ENCODE peak calls at places on chromosomes 7 and 10, in seven cellular contexts. One of them, this sample, is unnamed.

GRCh38 chr10:77590344-77591237 is 47.0 kb downstream of the KCNMA1 start:
- DNase-seq in D721Med: no peak
- DNase-seq in EL: no peak
- DNase-seq in glutamatergic neuron: no peak
- DNase-seq in A549: no peak
- DNase-seq in stimulated activated CD8-positive, alpha-beta memory T cell treated with anti-CD3 and anti-CD28 coated beads, Interleukin-2, amount 100 ng/mL, for 1 hour: no peak
- DNase-seq in H54: no peak
- DNase-seq in this sample: no peak

GRCh38 chr10:26407406-26407969 is 30.7 kb upstream of the APBB1IP start:
- DNase-seq in A549: peak; percentile 74
- DNase-seq in glutamatergic neuron: no peak
- DNase-seq in EL: peak; percentile 93
- DNase-seq in stimulated activated CD8-positive, alpha-beta memory T cell treated with anti-CD3 and anti-CD28 coated beads, Interleukin-2, amount 100 ng/mL, for 1 hour: no peak
- DNase-seq in D721Med: no peak
- DNase-seq in H54: peak; percentile 54
- DNase-seq in this sample: no peak

GRCh38 chr10:30870926-30871325 is 160.7 kb downstream of the ZNF438 start:
- DNase-seq in EL: no peak
- DNase-seq in A549: no peak
- DNase-seq in stimulated activated CD8-positive, alpha-beta memory T cell treated with anti-CD3 and anti-CD28 coated beads, Interleukin-2, amount 100 ng/mL, for 1 hour: no peak
- DNase-seq in D721Med: no peak
- DNase-seq in H54: no peak
- DNase-seq in glutamatergic neuron: no peak
- DNase-seq in this sample: no peak

GRCh38 chr7:1667566-1668485 is 2.3 kb upstream of the ELFN1 start:
- DNase-seq in A549: no peak
- DNase-seq in EL: no peak
- DNase-seq in D721Med: no peak
- DNase-seq in H54: no peak
- DNase-seq in stimulated activated CD8-positive, alpha-beta memory T cell treated with anti-CD3 and anti-CD28 coated beads, Interleukin-2, amount 100 ng/mL, for 1 hour: no peak
- DNase-seq in glutamatergic neuron: peak; percentile 88
- DNase-seq in this sample: no peak

GRCh38 chr10:63707254-63707910 is 186.2 kb downstream of the REEP3 start:
- DNase-seq in glutamatergic neuron: no peak
- DNase-seq in D721Med: no peak
- DNase-seq in EL: peak; percentile 97
- DNase-seq in A549: peak; percentile 75
- DNase-seq in stimulated activated CD8-positive, alpha-beta memory T cell treated with anti-CD3 and anti-CD28 coated beads, Interleukin-2, amount 100 ng/mL, for 1 hour: no peak
- DNase-seq in H54: peak; percentile 60
- DNase-seq in this sample: peak; percentile 71

GRCh38 chr10:43606323-43607198 is at the start of gene ZNF485:
- DNase-seq in H54: peak; percentile 27
- DNase-seq in EL: peak; percentile 68
- DNase-seq in D721Med: peak; percentile 65
- DNase-seq in stimulated activated CD8-positive, alpha-beta memory T cell treated with anti-CD3 and anti-CD28 coated beads, Interleukin-2, amount 100 ng/mL, for 1 hour: peak; percentile 39
- DNase-seq in glutamatergic neuron: peak; percentile 87
- DNase-seq in A549: peak; percentile 58
- DNase-seq in this sample: peak; percentile 76

GRCh38 chr10:45480294-45480693 is 106.3 kb downstream of the ALOX5 start:
- DNase-seq in EL: no peak
- DNase-seq in glutamatergic neuron: no peak
- DNase-seq in stimulated activated CD8-positive, alpha-beta memory T cell treated with anti-CD3 and anti-CD28 coated beads, Interleukin-2, amount 100 ng/mL, for 1 hour: no peak
- DNase-seq in H54: no peak
- DNase-seq in A549: no peak
- DNase-seq in D721Med: no peak
- DNase-seq in this sample: no peak

GRCh38 chr7:117612637-117613036 is 132.8 kb downstream of the CFTR start:
- DNase-seq in D721Med: no peak
- DNase-seq in H54: no peak
- DNase-seq in EL: no peak
- DNase-seq in stimulated activated CD8-positive, alpha-beta memory T cell treated with anti-CD3 and anti-CD28 coated beads, Interleukin-2, amount 100 ng/mL, for 1 hour: no peak
- DNase-seq in glutamatergic neuron: no peak
- DNase-seq in A549: no peak
- DNase-seq in this sample: no peak

GRCh38 chr7:73520673-73521635 is 1.1 kb downstream of the BAZ1B start:
- DNase-seq in EL: peak; percentile 26
- DNase-seq in A549: peak; percentile 44
- DNase-seq in stimulated activated CD8-positive, alpha-beta memory T cell treated with anti-CD3 and anti-CD28 coated beads, Interleukin-2, amount 100 ng/mL, for 1 hour: no peak
- DNase-seq in H54: no peak
- DNase-seq in D721Med: no peak
- DNase-seq in glutamatergic neuron: peak; percentile 37
- DNase-seq in this sample: peak; percentile 28

GRCh38 chr7:32043688-32044087 is 26.5 kb downstream of the PDE1C start:
- DNase-seq in A549: peak; percentile 46
- DNase-seq in H54: no peak
- DNase-seq in D721Med: no peak
- DNase-seq in stimulated activated CD8-positive, alpha-beta memory T cell treated with anti-CD3 and anti-CD28 coated beads, Interleukin-2, amount 100 ng/mL, for 1 hour: no peak
- DNase-seq in EL: peak; percentile 86
- DNase-seq in glutamatergic neuron: no peak
- DNase-seq in this sample: no peak

GRCh38 chr7:28957064-28957821 is 887 bp downstream of the TRIL start:
- DNase-seq in A549: no peak
- DNase-seq in glutamatergic neuron: peak; percentile 52
- DNase-seq in stimulated activated CD8-positive, alpha-beta memory T cell treated with anti-CD3 and anti-CD28 coated beads, Interleukin-2, amount 100 ng/mL, for 1 hour: no peak
- DNase-seq in EL: peak; percentile 7
- DNase-seq in H54: no peak
- DNase-seq in D721Med: no peak
- DNase-seq in this sample: no peak

GRCh38 chr10:113052076-113052830 is 102.2 kb downstream of the TCF7L2 start:
- DNase-seq in A549: no peak
- DNase-seq in stimulated activated CD8-positive, alpha-beta memory T cell treated with anti-CD3 and anti-CD28 coated beads, Interleukin-2, amount 100 ng/mL, for 1 hour: no peak
- DNase-seq in EL: no peak
- DNase-seq in D721Med: no peak
- DNase-seq in H54: no peak
- DNase-seq in glutamatergic neuron: no peak
- DNase-seq in this sample: peak; percentile 28

GRCh38 chr10:132193907-132194552 is 7.3 kb downstream of the DPYSL4 start:
- DNase-seq in stimulated activated CD8-positive, alpha-beta memory T cell treated with anti-CD3 and anti-CD28 coated beads, Interleukin-2, amount 100 ng/mL, for 1 hour: no peak
- DNase-seq in EL: no peak
- DNase-seq in glutamatergic neuron: peak; percentile 11
- DNase-seq in H54: no peak
- DNase-seq in A549: no peak
- DNase-seq in D721Med: no peak
- DNase-seq in this sample: peak; percentile 36

GRCh38 chr10:78706256-78706655 is 362.5 kb upstream of the ZMIZ1 start:
- DNase-seq in glutamatergic neuron: no peak
- DNase-seq in stimulated activated CD8-positive, alpha-beta memory T cell treated with anti-CD3 and anti-CD28 coated beads, Interleukin-2, amount 100 ng/mL, for 1 hour: no peak
- DNase-seq in D721Med: no peak
- DNase-seq in A549: no peak
- DNase-seq in EL: peak; percentile 8
- DNase-seq in H54: peak; percentile 49
- DNase-seq in this sample: no peak

GRCh38 chr10:43905502-43906236 is 257.0 kb upstream of the ZNF32 start:
- DNase-seq in A549: no peak
- DNase-seq in D721Med: no peak
- DNase-seq in glutamatergic neuron: no peak
- DNase-seq in EL: no peak
- DNase-seq in H54: no peak
- DNase-seq in stimulated activated CD8-positive, alpha-beta memory T cell treated with anti-CD3 and anti-CD28 coated beads, Interleukin-2, amount 100 ng/mL, for 1 hour: no peak
- DNase-seq in this sample: no peak

GRCh38 chr10:80444646-80445319 is 9.3 kb upstream of the TSPAN14 start:
- DNase-seq in stimulated activated CD8-positive, alpha-beta memory T cell treated with anti-CD3 and anti-CD28 coated beads, Interleukin-2, amount 100 ng/mL, for 1 hour: peak; percentile 62
- DNase-seq in D721Med: no peak
- DNase-seq in H54: peak; percentile 86
- DNase-seq in A549: peak; percentile 89
- DNase-seq in glutamatergic neuron: no peak
- DNase-seq in EL: peak; percentile 72
- DNase-seq in this sample: peak; percentile 91

GRCh38 chr10:89515031-89515841 is 20.2 kb downstream of the SLC16A12 start:
- DNase-seq in glutamatergic neuron: no peak
- DNase-seq in H54: peak; percentile 72
- DNase-seq in A549: no peak
- DNase-seq in D721Med: no peak
- DNase-seq in stimulated activated CD8-positive, alpha-beta memory T cell treated with anti-CD3 and anti-CD28 coated beads, Interleukin-2, amount 100 ng/mL, for 1 hour: no peak
- DNase-seq in EL: peak; percentile 98
- DNase-seq in this sample: no peak

GRCh38 chr7:1970895-1971294 is 261.9 kb downstream of the MAD1L1 start:
- DNase-seq in A549: no peak
- DNase-seq in D721Med: no peak
- DNase-seq in stimulated activated CD8-positive, alpha-beta memory T cell treated with anti-CD3 and anti-CD28 coated beads, Interleukin-2, amount 100 ng/mL, for 1 hour: no peak
- DNase-seq in glutamatergic neuron: peak; percentile 9
- DNase-seq in H54: no peak
- DNase-seq in EL: no peak
- DNase-seq in this sample: no peak

GRCh38 chr7:28411876-28412662 is at the start of gene CREB5:
- DNase-seq in stimulated activated CD8-positive, alpha-beta memory T cell treated with anti-CD3 and anti-CD28 coated beads, Interleukin-2, amount 100 ng/mL, for 1 hour: no peak
- DNase-seq in A549: no peak
- DNase-seq in glutamatergic neuron: no peak
- DNase-seq in EL: no peak
- DNase-seq in D721Med: no peak
- DNase-seq in H54: no peak
- DNase-seq in this sample: no peak

GRCh38 chr7:25694690-25695089 is 457.3 kb upstream of the NFE2L3 start:
- DNase-seq in glutamatergic neuron: no peak
- DNase-seq in stimulated activated CD8-positive, alpha-beta memory T cell treated with anti-CD3 and anti-CD28 coated beads, Interleukin-2, amount 100 ng/mL, for 1 hour: no peak
- DNase-seq in D721Med: no peak
- DNase-seq in H54: no peak
- DNase-seq in A549: no peak
- DNase-seq in EL: no peak
- DNase-seq in this sample: no peak

GRCh38 chr7:20407585-20408466 is 77.1 kb downstream of the ITGB8 start:
- DNase-seq in A549: no peak
- DNase-seq in stimulated activated CD8-positive, alpha-beta memory T cell treated with anti-CD3 and anti-CD28 coated beads, Interleukin-2, amount 100 ng/mL, for 1 hour: no peak
- DNase-seq in D721Med: no peak
- DNase-seq in glutamatergic neuron: no peak
- DNase-seq in H54: peak; percentile 21
- DNase-seq in EL: peak; percentile 62
- DNase-seq in this sample: no peak

GRCh38 chr7:92768501-92769360 is 67.6 kb downstream of the CDK6 start:
- DNase-seq in H54: no peak
- DNase-seq in A549: no peak
- DNase-seq in D721Med: no peak
- DNase-seq in stimulated activated CD8-positive, alpha-beta memory T cell treated with anti-CD3 and anti-CD28 coated beads, Interleukin-2, amount 100 ng/mL, for 1 hour: no peak
- DNase-seq in glutamatergic neuron: peak; percentile 20
- DNase-seq in EL: peak; percentile 62
- DNase-seq in this sample: no peak

GRCh38 chr10:28983799-28984198 is 305.1 kb upstream of the LYZL1 start:
- DNase-seq in D721Med: no peak
- DNase-seq in glutamatergic neuron: no peak
- DNase-seq in stimulated activated CD8-positive, alpha-beta memory T cell treated with anti-CD3 and anti-CD28 coated beads, Interleukin-2, amount 100 ng/mL, for 1 hour: no peak
- DNase-seq in EL: no peak
- DNase-seq in A549: no peak
- DNase-seq in H54: no peak
- DNase-seq in this sample: no peak

GRCh38 chr7:130912086-130912909 is 178.3 kb upstream of the KLF14 start:
- DNase-seq in D721Med: no peak
- DNase-seq in EL: peak; percentile 86
- DNase-seq in glutamatergic neuron: no peak
- DNase-seq in H54: no peak
- DNase-seq in stimulated activated CD8-positive, alpha-beta memory T cell treated with anti-CD3 and anti-CD28 coated beads, Interleukin-2, amount 100 ng/mL, for 1 hour: no peak
- DNase-seq in A549: no peak
- DNase-seq in this sample: peak; percentile 61

GRCh38 chr7:97871659-97872024 is 566 bp downstream of the ASNS start:
- DNase-seq in EL: no peak
- DNase-seq in H54: no peak
- DNase-seq in D721Med: no peak
- DNase-seq in stimulated activated CD8-positive, alpha-beta memory T cell treated with anti-CD3 and anti-CD28 coated beads, Interleukin-2, amount 100 ng/mL, for 1 hour: no peak
- DNase-seq in A549: no peak
- DNase-seq in glutamatergic neuron: no peak
- DNase-seq in this sample: peak; percentile 19

GRCh38 chr7:15555385-15555859 is 6.4 kb downstream of the AGMO start:
- DNase-seq in EL: peak; percentile 14
- DNase-seq in glutamatergic neuron: no peak
- DNase-seq in stimulated activated CD8-positive, alpha-beta memory T cell treated with anti-CD3 and anti-CD28 coated beads, Interleukin-2, amount 100 ng/mL, for 1 hour: no peak
- DNase-seq in H54: no peak
- DNase-seq in A549: no peak
- DNase-seq in D721Med: no peak
- DNase-seq in this sample: no peak

GRCh38 chr10:20936388-20936787 is 39.3 kb upstream of the NEBL start:
- DNase-seq in D721Med: no peak
- DNase-seq in EL: no peak
- DNase-seq in A549: no peak
- DNase-seq in stimulated activated CD8-positive, alpha-beta memory T cell treated with anti-CD3 and anti-CD28 coated beads, Interleukin-2, amount 100 ng/mL, for 1 hour: no peak
- DNase-seq in H54: no peak
- DNase-seq in glutamatergic neuron: no peak
- DNase-seq in this sample: no peak

GRCh38 chr7:100127866-100128601 is 1.3 kb downstream of the MBLAC1 start:
- DNase-seq in stimulated activated CD8-positive, alpha-beta memory T cell treated with anti-CD3 and anti-CD28 coated beads, Interleukin-2, amount 100 ng/mL, for 1 hour: no peak
- DNase-seq in D721Med: no peak
- DNase-seq in glutamatergic neuron: peak; percentile 56
- DNase-seq in H54: no peak
- DNase-seq in A549: no peak
- DNase-seq in EL: peak; percentile 23
- DNase-seq in this sample: peak; percentile 41

GRCh38 chr10:68957654-68958053 is 1.7 kb downstream of the DDX21 start:
- DNase-seq in A549: no peak
- DNase-seq in D721Med: no peak
- DNase-seq in glutamatergic neuron: no peak
- DNase-seq in EL: peak; percentile 21
- DNase-seq in stimulated activated CD8-positive, alpha-beta memory T cell treated with anti-CD3 and anti-CD28 coated beads, Interleukin-2, amount 100 ng/mL, for 1 hour: no peak
- DNase-seq in H54: no peak
- DNase-seq in this sample: no peak

GRCh38 chr7:82114237-82114636 is 329.3 kb downstream of the CACNA2D1 start:
- DNase-seq in A549: no peak
- DNase-seq in glutamatergic neuron: no peak
- DNase-seq in EL: no peak
- DNase-seq in D721Med: no peak
- DNase-seq in H54: no peak
- DNase-seq in stimulated activated CD8-positive, alpha-beta memory T cell treated with anti-CD3 and anti-CD28 coated beads, Interleukin-2, amount 100 ng/mL, for 1 hour: no peak
- DNase-seq in this sample: no peak

GRCh38 chr7:101659706-101660105 is 30.6 kb upstream of the MYL10 start:
- DNase-seq in glutamatergic neuron: no peak
- DNase-seq in H54: no peak
- DNase-seq in D721Med: no peak
- DNase-seq in EL: no peak
- DNase-seq in A549: no peak
- DNase-seq in stimulated activated CD8-positive, alpha-beta memory T cell treated with anti-CD3 and anti-CD28 coated beads, Interleukin-2, amount 100 ng/mL, for 1 hour: no peak
- DNase-seq in this sample: no peak

GRCh38 chr10:126160971-126161630 is 227.2 kb downstream of the ADAM12 start:
- DNase-seq in H54: no peak
- DNase-seq in EL: peak; percentile 34
- DNase-seq in D721Med: no peak
- DNase-seq in stimulated activated CD8-positive, alpha-beta memory T cell treated with anti-CD3 and anti-CD28 coated beads, Interleukin-2, amount 100 ng/mL, for 1 hour: no peak
- DNase-seq in glutamatergic neuron: no peak
- DNase-seq in A549: no peak
- DNase-seq in this sample: no peak

GRCh38 chr7:16026253-16027020 is 340.0 kb upstream of the MEOX2 start:
- DNase-seq in EL: peak; percentile 69
- DNase-seq in glutamatergic neuron: no peak
- DNase-seq in A549: no peak
- DNase-seq in H54: no peak
- DNase-seq in D721Med: no peak
- DNase-seq in stimulated activated CD8-positive, alpha-beta memory T cell treated with anti-CD3 and anti-CD28 coated beads, Interleukin-2, amount 100 ng/mL, for 1 hour: no peak
- DNase-seq in this sample: no peak

GRCh38 chr7:38858281-38858884 is 50.6 kb downstream of the VPS41 start:
- DNase-seq in stimulated activated CD8-positive, alpha-beta memory T cell treated with anti-CD3 and anti-CD28 coated beads, Interleukin-2, amount 100 ng/mL, for 1 hour: no peak
- DNase-seq in H54: no peak
- DNase-seq in EL: peak; percentile 49
- DNase-seq in D721Med: no peak
- DNase-seq in A549: no peak
- DNase-seq in glutamatergic neuron: no peak
- DNase-seq in this sample: no peak

GRCh38 chr7:100964630-100965029 is 4.7 kb upstream of the MUC12 start:
- DNase-seq in H54: no peak
- DNase-seq in D721Med: no peak
- DNase-seq in glutamatergic neuron: peak; percentile 19
- DNase-seq in stimulated activated CD8-positive, alpha-beta memory T cell treated with anti-CD3 and anti-CD28 coated beads, Interleukin-2, amount 100 ng/mL, for 1 hour: no peak
- DNase-seq in A549: no peak
- DNase-seq in EL: no peak
- DNase-seq in this sample: no peak

GRCh38 chr10:121788717-121789116 is 139.1 kb downstream of the ATE1 start:
- DNase-seq in A549: no peak
- DNase-seq in H54: no peak
- DNase-seq in stimulated activated CD8-positive, alpha-beta memory T cell treated with anti-CD3 and anti-CD28 coated beads, Interleukin-2, amount 100 ng/mL, for 1 hour: no peak
- DNase-seq in EL: no peak
- DNase-seq in D721Med: no peak
- DNase-seq in glutamatergic neuron: no peak
- DNase-seq in this sample: no peak

This sample was measured in Kasumi-1.